ENCODE peak calls at places on chromosomes 16 and 17, in eight cellular contexts. V, G, U, W, Z, E, L and S are unnamed samples.

GRCh38 chr17:16853661-16854320 is 118.1 kb downstream of the TNFRSF13B start:
- DNase-seq in V (no peak), G (no peak), U (no peak), W (no peak), Z (no peak), E (no peak), L (no peak), S (no peak)

GRCh38 chr16:28292731-28293588 is 635 bp downstream of the SBK1 start:
- DNase-seq in V (no peak), G (peak; percentile 76), U (peak; percentile 77), W (no peak), Z (peak; percentile 21), E (no peak), L (no peak), S (peak; percentile 62)

GRCh38 chr17:10126554-10127493 is 71.6 kb downstream of the GAS7 start:
- DNase-seq in V (peak; percentile 88), G (no peak), U (no peak), W (no peak), Z (no peak), E (no peak), L (no peak), S (no peak)

GRCh38 chr17:75601057-75601987 is 13.7 kb downstream of the MYO15B start:
- DNase-seq in V (peak; percentile 24), G (peak; percentile 33), U (peak; percentile 43), W (peak; percentile 49), Z (peak; percentile 67), E (no peak), L (no peak), S (peak; percentile 50)

GRCh38 chr17:48754500-48755261 is 26.1 kb upstream of the HOXB13 start:
- DNase-seq in V (no peak), G (no peak), U (no peak), W (no peak), Z (no peak), E (no peak), L (no peak), S (no peak)

GRCh38 chr17:6061290-6061689 is 8.9 kb upstream of the WSCD1 start:
- DNase-seq in V (peak; percentile 96), G (no peak), U (no peak), W (no peak), Z (no peak), E (no peak), L (no peak), S (no peak)

GRCh38 chr17:2735896-2736295 is 13.6 kb downstream of the CCDC92B start:
- DNase-seq in V (no peak), G (no peak), U (no peak), W (no peak), Z (no peak), E (no peak), L (no peak), S (no peak)

GRCh38 chr17:8869416-8869815 is 1.9 kb upstream of the PIK3R6 start:
- DNase-seq in V (no peak), G (no peak), U (no peak), W (no peak), Z (no peak), E (no peak), L (no peak), S (no peak)

GRCh38 chr16:79283578-79283977 is 317.0 kb downstream of the MAF start:
- DNase-seq in V (no peak), G (no peak), U (no peak), W (no peak), Z (no peak), E (no peak), L (no peak), S (no peak)

GRCh38 chr16:27352026-27352425 is 38.3 kb downstream of the IL4R start:
- DNase-seq in V (no peak), G (no peak), U (no peak), W (no peak), Z (no peak), E (no peak), L (no peak), S (no peak)

GRCh38 chr17:34571428-34572130 is 7.8 kb upstream of the TMEM132E start:
- DNase-seq in V (no peak), G (no peak), U (no peak), W (no peak), Z (no peak), E (no peak), L (no peak), S (no peak)

GRCh38 chr17:7042507-7043194 is 1.2 kb downstream of the SLC16A11 start:
- DNase-seq in V (no peak), G (no peak), U (no peak), W (no peak), Z (no peak), E (no peak), L (no peak), S (no peak)

GRCh38 chr16:89798832-89799370 is 17.5 kb downstream of the FANCA start:
- DNase-seq in V (no peak), G (no peak), U (no peak), W (no peak), Z (no peak), E (no peak), L (no peak), S (no peak)

GRCh38 chr17:5419356-5419958 is at the start of gene NUP88:
- DNase-seq in V (peak; percentile 99), G (peak; percentile 82), U (peak; percentile 92), W (peak; percentile 91), Z (peak; percentile 99), E (peak; percentile 88), L (peak; percentile 91), S (peak; percentile 84)

GRCh38 chr17:8441690-8442089 is 6.0 kb downstream of the NDEL1 start:
- DNase-seq in V (no peak), G (no peak), U (no peak), W (no peak), Z (no peak), E (no peak), L (no peak), S (no peak)

GRCh38 chr17:2688351-2689342 is 22.9 kb downstream of the CLUH start:
- DNase-seq in V (peak; percentile 34), G (no peak), U (no peak), W (no peak), Z (peak; percentile 38), E (no peak), L (no peak), S (peak; percentile 30)

GRCh38 chr16:88062341-88062861 is 111.2 kb downstream of the BANP start:
- DNase-seq in V (peak; percentile 93), G (no peak), U (no peak), W (no peak), Z (no peak), E (no peak), L (no peak), S (no peak)

GRCh38 chr17:17020821-17021193 is 21.4 kb upstream of the MPRIP start:
- DNase-seq in V (no peak), G (no peak), U (no peak), W (no peak), Z (no peak), E (no peak), L (no peak), S (no peak)

GRCh38 chr17:79791354-79792123 is 5.3 kb downstream of the CBX8 start:
- DNase-seq in V (no peak), G (no peak), U (no peak), W (no peak), Z (no peak), E (no peak), L (no peak), S (no peak)

GRCh38 chr16:65538945-65539344 is 417.1 kb upstream of the CDH11 start:
- DNase-seq in V (peak; percentile 59), G (no peak), U (no peak), W (no peak), Z (no peak), E (no peak), L (no peak), S (no peak)